ENCODE peak calls at places on chromosomes 6 and 20, in five cellular contexts. K is mesendoderm, S is ovary, Y is heart right ventricle, B is astrocyte. M is an unnamed sample. For H3K4me1, the result is how much of the 10 kb centered on the place peaks cover.

GRCh38 chr6:126143650-126144260 is 157.4 kb downstream of the TRMT11 start:
- DNase-seq in K (no peak), B (peak), S (no peak), Y (no peak), M (no peak)

GRCh38 chr6:19669206-19669605 is 168.0 kb upstream of the ID4 start:
- DNase-seq in S (no peak), B (peak), K (no peak), Y (no peak), M (no peak)

GRCh38 chr6:70998148-70998547 is 41.3 kb upstream of the B3GAT2 start:
- DNase-seq in K (peak), Y (no peak), S (no peak), B (no peak), M (no peak)

GRCh38 chr6:75090574-75090973 is 115.3 kb downstream of the COL12A1 start:
- DNase-seq in K (no peak), Y (no peak), B (no peak), S (no peak), M (no peak)

GRCh38 chr6:3301506-3301905 is 42.8 kb downstream of the PSMG4 start:
- DNase-seq in Y (no peak), S (no peak), K (no peak), B (no peak), M (peak)

GRCh38 chr6:143940011-143940597 is 68.0 kb downstream of the PLAGL1 start:
- DNase-seq in K (peak), B (peak), S (peak), Y (no peak), M (no peak)

GRCh38 chr20:8860011-8860495 is 208.8 kb upstream of the PLCB4 start:
- DNase-seq in S (no peak), K (no peak), Y (no peak), B (peak), M (no peak)

GRCh38 chr6:84804720-84805119 is 40.3 kb upstream of the TBX18 start:
- DNase-seq in S (no peak), K (no peak), B (peak), Y (no peak), M (no peak)

GRCh38 chr6:70651326-70651905 is 16.3 kb upstream of the SMAP1 start:
- DNase-seq in S (no peak), Y (no peak), B (no peak), K (no peak), M (no peak)

GRCh38 chr6:4133941-4134838 is 1.2 kb downstream of the ECI2 start:
- DNase-seq in Y (no peak), B (no peak), K (peak), S (peak), M (peak)

GRCh38 chr6:167491403-167492095 is 166.7 kb downstream of the TTLL2 start:
- DNase-seq in Y (no peak), B (no peak), S (no peak), K (no peak), M (no peak)

DNA sequence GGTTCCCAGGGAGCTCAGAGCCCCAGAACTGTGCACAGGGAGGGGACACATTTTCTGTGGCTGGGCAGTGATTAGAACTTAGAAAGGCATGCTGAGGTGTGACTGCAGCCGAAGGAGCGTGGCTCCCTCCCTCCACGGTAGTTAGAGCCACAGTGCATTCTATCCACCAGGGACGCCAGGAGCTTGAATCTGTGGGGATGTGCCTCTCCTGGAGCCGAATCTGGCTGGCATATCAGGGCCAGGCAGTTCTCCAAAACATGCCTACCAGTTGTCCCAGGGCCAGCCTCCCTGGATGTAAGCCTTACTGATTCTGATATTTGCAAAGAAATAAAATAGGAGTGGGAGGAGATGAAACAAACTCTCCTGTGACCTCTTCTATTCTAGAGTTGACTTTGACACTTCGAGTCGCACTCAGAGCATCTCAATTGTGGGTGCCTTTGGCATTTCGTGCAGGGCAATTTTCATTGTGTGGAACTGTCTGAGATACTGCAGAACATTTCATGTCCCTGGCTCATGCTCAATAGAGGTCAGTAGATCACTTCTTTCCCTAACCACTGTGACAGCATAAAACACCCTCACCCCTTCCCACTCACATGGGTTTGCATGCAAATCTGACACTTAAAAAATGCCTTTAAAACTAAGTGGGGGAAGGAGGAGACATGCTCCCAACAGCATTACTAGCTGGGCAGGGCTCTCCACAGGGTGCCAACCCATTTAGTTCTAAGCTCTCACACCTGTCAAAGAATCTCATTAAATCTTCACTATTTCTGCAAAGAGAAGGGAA is 379.0 kb downstream of the PREX1 start:
- DNase-seq in S (no peak), K (no peak), B (peak), Y (no peak), M (no peak)
- H3K4me1 ChIP-seq in S (under half), K (under half), B (under half), Y (under half), M (under half)

DNA sequence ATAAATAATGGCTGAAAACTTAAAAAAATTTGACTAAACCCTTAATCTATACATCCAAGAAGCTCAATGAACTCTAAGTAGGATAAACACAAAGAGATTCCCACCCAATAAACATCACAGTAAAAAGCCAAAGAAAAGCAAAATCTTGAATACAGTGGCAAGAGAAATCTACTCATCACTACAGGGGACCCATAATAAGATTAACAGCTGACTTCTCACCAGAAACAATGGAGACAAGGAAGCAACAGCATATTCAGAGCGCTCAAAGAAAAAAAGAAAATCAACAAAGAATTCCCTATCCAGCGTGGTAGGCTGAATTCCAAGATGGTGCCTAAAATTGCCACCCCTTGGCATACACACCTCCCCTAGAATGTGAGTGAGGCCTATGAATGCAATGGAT is 18.6 kb downstream of the SNX3 start:
- DNase-seq in B (no peak), S (no peak), K (peak), Y (no peak), M (no peak)
- H3K4me3 ChIP-seq in B (no peak), S (no peak), K (no peak), Y (no peak), M (no peak)

DNA sequence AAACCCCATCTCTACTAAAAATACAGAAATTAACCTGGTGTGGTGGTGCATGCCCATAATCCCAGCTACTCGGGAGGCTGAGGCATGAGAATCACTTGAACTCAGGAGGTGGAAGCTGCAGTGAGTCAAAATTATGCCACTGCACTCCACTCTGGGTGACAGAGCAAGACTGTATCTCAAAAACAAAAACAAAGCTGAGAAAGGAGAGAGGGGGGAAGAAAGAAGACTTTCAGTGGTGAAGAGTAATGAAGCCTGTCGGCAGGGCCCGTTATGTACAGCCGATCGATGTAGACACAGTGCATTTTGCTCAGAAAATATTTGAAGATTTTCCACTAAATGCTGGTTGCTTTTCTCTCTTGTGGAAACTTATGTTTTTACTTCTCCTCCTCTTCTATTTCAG is 13.8 kb downstream of the VAPB start:
- DNase-seq in Y (no peak), B (no peak), K (no peak), S (no peak), M (no peak)
- H3K4me1 ChIP-seq in Y (under half), B (under half), K (under half), S (under half), M (under half)

DNA sequence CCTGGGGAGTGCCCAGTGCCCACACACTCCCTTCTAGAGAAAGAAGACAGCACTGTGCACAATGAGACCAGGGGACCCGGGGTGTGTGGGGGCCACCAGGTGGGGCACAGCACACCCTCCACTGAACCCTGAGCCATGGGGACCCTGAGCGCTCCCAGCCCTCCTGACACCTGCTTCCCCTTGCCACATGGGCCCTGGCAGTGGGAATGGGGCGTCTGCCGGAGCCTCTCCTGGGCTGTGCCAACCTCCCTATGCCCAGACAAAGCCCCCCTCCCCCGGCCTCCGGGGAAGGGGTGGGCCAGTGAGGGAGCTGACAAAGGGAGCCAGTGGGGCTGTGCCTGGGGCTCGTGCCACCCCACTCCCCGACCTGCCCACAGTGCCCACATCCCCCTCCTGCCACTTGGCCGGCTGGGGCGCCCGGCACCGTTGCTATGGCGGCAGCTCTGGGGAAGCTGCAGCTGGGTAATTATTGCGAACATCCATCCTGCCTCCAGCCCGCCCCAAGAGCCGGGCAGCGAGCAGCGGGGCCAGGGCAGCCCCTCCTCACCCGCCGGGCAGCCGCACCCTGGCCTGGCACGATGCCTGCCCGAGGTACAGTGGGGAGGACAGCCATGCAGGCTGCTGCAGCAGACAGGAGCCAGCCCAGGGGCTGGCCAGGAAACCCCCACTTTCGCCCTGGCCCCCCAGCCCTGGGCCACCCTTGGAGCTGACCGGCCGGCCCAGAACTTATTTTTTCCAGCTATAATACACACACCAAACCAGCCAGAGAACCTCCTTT is 41.9 kb upstream of the NOL4L start:
- DNase-seq in S (no peak), B (no peak), Y (no peak), K (no peak), M (no peak)
- H3K4me3 ChIP-seq in S (no peak), B (no peak), Y (no peak), K (no peak), M (no peak)

DNA sequence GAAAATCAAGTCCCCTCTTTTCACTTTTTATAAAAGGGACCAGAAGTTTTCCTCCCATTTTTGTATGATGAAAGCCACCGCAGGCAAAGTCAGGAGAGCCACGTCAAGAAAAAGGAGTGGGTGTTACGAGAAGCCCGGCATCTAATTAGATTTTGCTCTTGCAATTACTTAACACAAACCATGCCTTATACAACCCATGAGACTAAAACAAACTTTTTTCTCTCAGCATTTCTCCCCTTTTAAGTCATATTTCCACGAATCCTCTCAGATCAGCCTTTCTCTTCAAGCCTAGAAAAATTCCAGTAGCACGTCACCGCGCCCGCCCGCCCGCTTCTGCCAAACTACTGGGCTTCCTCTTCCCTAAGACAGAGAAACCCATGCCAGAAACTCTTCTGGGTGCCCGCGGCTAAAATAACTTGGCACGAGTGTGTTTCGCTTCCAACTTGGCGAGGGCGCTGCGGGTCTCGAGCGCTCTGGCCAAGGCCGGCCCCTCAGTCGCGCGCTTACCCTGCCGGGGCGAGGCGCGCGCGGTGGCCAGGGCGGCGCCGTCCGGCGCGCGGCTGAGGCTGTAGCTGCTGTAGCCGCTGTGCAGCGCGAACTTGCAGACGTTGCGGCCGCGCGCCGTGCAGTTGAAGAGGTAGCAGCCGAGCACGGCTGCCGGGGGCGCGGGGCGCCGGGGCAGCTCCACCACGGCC is 1.1 kb downstream of the LRP11 start:
- DNase-seq in B (peak), Y (peak), K (peak), S (peak), M (peak)
- H3K4me1 ChIP-seq in B (under half), Y (under half), K (under half), S (under half), M (under half)

DNA sequence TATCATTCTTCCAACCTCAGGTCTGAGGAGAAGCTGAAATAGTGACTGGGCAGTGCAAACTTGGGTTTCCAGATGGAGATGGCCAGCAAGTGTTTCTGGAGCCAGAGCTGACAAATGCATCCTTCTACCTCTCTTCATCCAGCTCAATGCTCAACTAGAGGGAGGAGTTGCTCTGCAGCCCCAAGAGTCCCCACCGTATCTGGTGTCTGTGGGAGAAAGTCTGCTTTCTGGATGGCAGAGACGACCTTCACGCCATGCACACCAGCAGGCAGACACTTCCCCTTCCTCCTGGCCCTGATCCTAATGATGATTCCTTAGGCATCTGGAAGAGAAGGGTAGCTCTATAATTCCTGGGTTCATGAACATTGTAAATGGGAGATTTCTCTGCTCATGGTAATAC is 127.4 kb upstream of the SPACA1 start:
- DNase-seq in K (no peak), Y (no peak), B (no peak), S (no peak), M (no peak)
- H3K4me3 ChIP-seq in K (no peak), Y (no peak), B (no peak), S (no peak), M (no peak)

DNA sequence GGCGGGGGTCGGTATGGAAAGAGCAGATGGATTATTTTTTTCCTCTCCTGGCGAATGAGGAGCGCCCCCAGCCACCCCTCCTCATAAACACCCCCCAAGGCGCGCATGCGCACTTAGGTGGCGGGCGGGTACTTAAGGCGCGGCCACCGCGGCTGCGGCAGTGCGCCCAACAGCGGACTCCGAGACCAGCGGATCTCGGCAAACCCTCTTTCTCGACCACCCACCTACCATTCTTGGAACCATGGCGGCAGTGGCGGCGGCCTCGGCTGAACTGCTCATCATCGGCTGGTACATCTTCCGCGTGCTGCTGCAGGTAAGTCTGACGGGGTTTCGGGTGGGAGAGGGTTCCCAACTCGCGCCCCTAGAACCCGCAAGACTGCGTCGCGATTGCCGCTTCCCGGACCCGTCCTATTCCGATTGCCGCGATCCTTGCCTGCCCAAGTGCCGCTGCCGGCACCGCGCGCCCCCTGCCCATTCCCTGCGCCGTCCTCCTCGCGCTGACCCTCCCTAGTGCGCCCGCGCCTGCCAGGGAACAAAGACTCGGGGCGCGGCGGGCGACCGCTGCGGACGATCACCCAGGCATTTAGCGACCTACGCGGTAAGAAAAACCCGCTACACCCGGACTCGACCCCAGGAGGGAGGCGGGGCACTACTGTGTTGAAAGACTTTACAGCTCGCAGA is at the start of gene NNAT:
- DNase-seq in B (no peak), K (peak), S (no peak), Y (no peak), M (no peak)
- H3K4me1 ChIP-seq in B (under half), K (under half), S (under half), Y (half or more), M (under half)

GRCh38 chr6:137870744-137871247 is 3.7 kb downstream of the TNFAIP3 start:
- DNase-seq in Y (no peak), S (no peak), B (no peak), K (no peak), M (no peak)
- H3K4me3 ChIP-seq in Y (no peak), S (peak), B (no peak), K (no peak), M (no peak)

GRCh38 chr20:50037123-50037522 is 54.3 kb downstream of the SNAI1 start:
- DNase-seq in K (no peak), S (no peak), Y (no peak), B (no peak), M (no peak)
- H3K4me1 ChIP-seq in K (under half), S (under half), Y (under half), B (under half), M (under half)

M was measured in aorta.